ENCODE peak calls at places on chromosomes 6 and 20, in ten cellular contexts. Q, D, S, R, A, O, W, X, I and V are unnamed samples.
A peak's percentile ranks its signal among the peaks of the same experiment; 100 is the strongest.

GRCh38 chr20:62066983-62067433 is 1.3 kb upstream of the TAF4 start:
- DNase-seq in S (no peak), Q (no peak), W (no peak), D (no peak), A (peak; percentile 74), X (no peak), I (no peak), R (no peak), O (no peak), V (peak; percentile 17)

GRCh38 chr6:25359191-25359861 is 80.2 kb downstream of the CARMIL1 start:
- DNase-seq in X (peak; percentile 80), A (no peak), O (peak; percentile 58), R (peak; percentile 37), I (peak; percentile 68), W (no peak), D (no peak), S (no peak), Q (no peak), V (peak; percentile 33)

GRCh38 chr6:137806914-137807682 is 60.0 kb upstream of the TNFAIP3 start:
- DNase-seq in R (no peak), S (no peak), I (no peak), O (no peak), A (no peak), D (peak; percentile 42), W (no peak), X (no peak), Q (no peak), V (no peak)

GRCh38 chr6:20414711-20415110 is 13.0 kb downstream of the E2F3 start:
- DNase-seq in A (no peak), W (no peak), R (no peak), Q (no peak), S (no peak), D (no peak), O (no peak), X (no peak), I (no peak), V (no peak)

GRCh38 chr6:106520711-106521367 is 108.5 kb downstream of the RTN4IP1 start:
- DNase-seq in X (peak; percentile 71), S (no peak), O (no peak), R (no peak), W (no peak), A (peak; percentile 91), Q (no peak), D (no peak), I (no peak), V (no peak)

GRCh38 chr6:69005194-69005593 is 370.1 kb downstream of the ADGRB3 start:
- DNase-seq in W (no peak), I (no peak), D (no peak), X (no peak), S (no peak), Q (no peak), O (no peak), R (no peak), A (no peak), V (no peak)

GRCh38 chr6:156794963-156795362 is 17.8 kb downstream of the ARID1B start:
- DNase-seq in I (no peak), A (no peak), X (no peak), Q (no peak), O (no peak), S (no peak), R (no peak), W (no peak), D (no peak), V (no peak)

GRCh38 chr20:43911066-43911465 is 3.6 kb upstream of the TOX2 start:
- DNase-seq in W (peak; percentile 40), D (no peak), O (peak; percentile 76), X (no peak), Q (no peak), R (no peak), I (peak; percentile 37), A (no peak), S (no peak), V (no peak)

GRCh38 chr20:57698191-57698866 is 11.5 kb downstream of the PMEPA1 start:
- DNase-seq in Q (no peak), A (no peak), W (peak; percentile 97), S (no peak), X (no peak), R (no peak), O (peak; percentile 99), I (peak; percentile 95), D (no peak), V (no peak)

GRCh38 chr6:146860583-146860982 is 261.8 kb downstream of the ADGB start:
- DNase-seq in W (no peak), A (no peak), I (no peak), S (no peak), D (no peak), X (no peak), O (no peak), Q (no peak), R (no peak), V (no peak)

GRCh38 chr20:10798811-10799210 is 125.0 kb upstream of the JAG1 start:
- DNase-seq in Q (no peak), W (no peak), O (peak; percentile 90), A (no peak), X (no peak), R (no peak), I (no peak), S (no peak), D (no peak), V (no peak)

GRCh38 chr20:49519777-49520359 is 37.4 kb upstream of the KCNB1 start:
- DNase-seq in O (no peak), Q (no peak), I (no peak), R (no peak), X (no peak), A (no peak), S (no peak), D (no peak), W (no peak), V (no peak)

GRCh38 chr6:16519265-16520242 is 241.7 kb downstream of the ATXN1 start:
- DNase-seq in D (no peak), R (no peak), O (peak; percentile 35), X (no peak), W (no peak), I (no peak), S (no peak), A (no peak), Q (no peak), V (no peak)

GRCh38 chr6:80460396-80460912 is 354.0 kb downstream of the BCKDHB start:
- DNase-seq in W (no peak), Q (no peak), X (no peak), O (peak; percentile 39), D (no peak), S (no peak), A (no peak), R (no peak), I (no peak), V (no peak)

GRCh38 chr20:23115823-23116222 is 29.7 kb upstream of the CD93 start:
- DNase-seq in O (no peak), X (no peak), A (no peak), W (no peak), R (no peak), S (no peak), I (no peak), Q (no peak), D (no peak), V (no peak)

GRCh38 chr6:151765444-151765886 is 42.0 kb upstream of the ESR1 start:
- DNase-seq in D (no peak), R (no peak), W (peak; percentile 82), Q (no peak), A (no peak), X (no peak), O (peak; percentile 83), I (peak; percentile 76), S (no peak), V (no peak)

GRCh38 chr6:29071831-29072723 is 15.0 kb downstream of the OR2B3 start:
- DNase-seq in A (no peak), R (no peak), X (no peak), D (no peak), Q (no peak), W (no peak), O (peak; percentile 42), S (no peak), I (no peak), V (no peak)

GRCh38 chr6:90369024-90369519 is 72.4 kb upstream of the BACH2 start:
- DNase-seq in Q (peak; percentile 13), I (peak; percentile 100), S (no peak), R (peak; percentile 33), W (peak; percentile 100), A (no peak), O (peak; percentile 100), X (peak; percentile 67), D (no peak), V (no peak)

GRCh38 chr6:140025171-140025570 is 650.7 kb upstream of the CITED2 start:
- DNase-seq in W (no peak), R (no peak), O (no peak), A (no peak), I (no peak), D (no peak), X (no peak), S (no peak), Q (no peak), V (no peak)

GRCh38 chr20:9068232-9068781 is 580 bp upstream of the PLCB4 start:
- DNase-seq in R (peak; percentile 59), A (peak; percentile 69), Q (no peak), D (no peak), X (peak; percentile 82), W (no peak), O (no peak), S (peak; percentile 20), I (no peak), V (peak; percentile 62)

GRCh38 chr20:2756056-2756611 is 44.3 kb downstream of the CPXM1 start:
- DNase-seq in S (no peak), D (no peak), R (no peak), O (no peak), A (peak; percentile 41), W (peak; percentile 9), X (no peak), I (no peak), Q (no peak), V (no peak)

GRCh38 chr6:143872211-143872610 is 7.9 kb downstream of the ZC2HC1B start:
- DNase-seq in R (no peak), W (no peak), Q (no peak), D (no peak), A (no peak), X (no peak), O (no peak), I (no peak), S (no peak), V (no peak)

GRCh38 chr6:18039481-18039880 is 52.0 kb upstream of the KIF13A start:
- DNase-seq in R (no peak), D (no peak), I (no peak), A (no peak), Q (no peak), O (no peak), X (no peak), W (no peak), S (no peak), V (no peak)

GRCh38 chr6:220736-221475 is 71.4 kb upstream of the DUSP22 start:
- DNase-seq in R (no peak), I (no peak), O (no peak), Q (no peak), A (no peak), S (no peak), W (no peak), X (no peak), D (no peak), V (no peak)

GRCh38 chr20:10453241-10453640 is 18.1 kb downstream of the SLX4IP start:
- DNase-seq in A (peak; percentile 84), X (no peak), S (no peak), I (no peak), W (no peak), Q (no peak), R (no peak), O (no peak), D (peak; percentile 99), V (no peak)

GRCh38 chr6:163707385-163708355 is 293.2 kb downstream of the QKI start:
- DNase-seq in D (no peak), R (no peak), O (no peak), W (no peak), S (peak; percentile 34), Q (no peak), X (peak; percentile 58), A (no peak), I (no peak), V (no peak)

GRCh38 chr6:111032493-111033140 is 50.8 kb downstream of the RPF2 start:
- DNase-seq in R (no peak), O (no peak), W (no peak), I (no peak), X (no peak), S (no peak), A (no peak), Q (no peak), D (no peak), V (no peak)

GRCh38 chr6:35140991-35141720 is at the start of gene TCP11:
- DNase-seq in S (no peak), A (peak; percentile 79), W (no peak), D (no peak), I (no peak), O (no peak), R (peak; percentile 28), X (peak; percentile 76), Q (no peak), V (peak; percentile 15)